ENCODE peak calls at places on chromosomes 5 and 9, in six cellular contexts. V, W, O, P, H and R are unnamed samples.

GRCh38 chr5:175683921-175684320 is 26.1 kb downstream of the HRH2 start:
- DNase-seq in V (no peak), W (no peak), O (no peak), P (no peak), H (no peak), R (no peak)

GRCh38 chr5:69048233-69048632 is 45.6 kb upstream of the SLC30A5 start:
- DNase-seq in V (no peak), W (no peak), O (no peak), P (no peak), H (no peak), R (no peak)

GRCh38 chr5:127944125-127944524 is 139.4 kb upstream of the SLC12A2 start:
- DNase-seq in V (no peak), W (no peak), O (no peak), P (no peak), H (no peak), R (no peak)

GRCh38 chr5:82351754-82352145 is 73.6 kb upstream of the RPS23 start:
- DNase-seq in V (peak), W (no peak), O (peak), P (no peak), H (no peak), R (no peak)

GRCh38 chr9:133148351-133149129 is 15.2 kb downstream of the GBGT1 start:
- DNase-seq in V (peak), W (peak), O (no peak), P (peak), H (peak), R (peak)

GRCh38 chr5:144206136-144206535 is 35.5 kb downstream of the KCTD16 start:
- DNase-seq in V (peak), W (no peak), O (no peak), P (no peak), H (no peak), R (no peak)

GRCh38 chr9:77743381-77743780 is 95.3 kb upstream of the GNA14 start:
- DNase-seq in V (peak), W (no peak), O (no peak), P (no peak), H (no peak), R (no peak)

GRCh38 chr9:20505574-20505973 is 116.7 kb downstream of the MLLT3 start:
- DNase-seq in V (no peak), W (no peak), O (no peak), P (no peak), H (no peak), R (no peak)

GRCh38 chr5:151031554-151031953 is 11.2 kb downstream of the GPX3 start:
- DNase-seq in V (no peak), W (no peak), O (no peak), P (no peak), H (no peak), R (no peak)

GRCh38 chr5:138884554-138884953 is 9.4 kb upstream of the LRRTM2 start:
- DNase-seq in V (no peak), W (no peak), O (no peak), P (no peak), H (no peak), R (no peak)

GRCh38 chr9:130008577-130008976 is 34.4 kb downstream of the FNBP1 start:
- DNase-seq in V (no peak), W (no peak), O (no peak), P (no peak), H (no peak), R (no peak)

GRCh38 chr9:136592666-136593065 is 46.8 kb upstream of the NOTCH1 start:
- DNase-seq in V (no peak), W (no peak), O (no peak), P (no peak), H (no peak), R (no peak)

GRCh38 chr5:75324791-75325190 is 12.2 kb upstream of the HMGCR start:
- DNase-seq in V (no peak), W (no peak), O (no peak), P (no peak), H (no peak), R (no peak)

GRCh38 chr5:154868702-154869101 is 10.3 kb downstream of the CNOT8 start:
- DNase-seq in V (no peak), W (peak), O (no peak), P (no peak), H (no peak), R (no peak)

GRCh38 chr5:178312900-178313299 is 80.3 kb upstream of the PHYKPL start:
- DNase-seq in V (no peak), W (no peak), O (no peak), P (no peak), H (peak), R (no peak)

GRCh38 chr5:39395521-39395920 is 29.3 kb downstream of the DAB2 start:
- DNase-seq in V (no peak), W (no peak), O (no peak), P (no peak), H (no peak), R (no peak)

GRCh38 chr9:131575121-131575640 is 29.9 kb downstream of the PRRT1B start:
- DNase-seq in V (no peak), W (peak), O (no peak), P (no peak), H (no peak), R (peak)

GRCh38 chr9:93920401-93920800 is 34.8 kb downstream of the BARX1 start:
- DNase-seq in V (no peak), W (no peak), O (no peak), P (no peak), H (no peak), R (no peak)

GRCh38 chr5:96079075-96079474 is 117.4 kb upstream of the ELL2 start:
- DNase-seq in V (peak), W (no peak), O (no peak), P (no peak), H (no peak), R (no peak)

GRCh38 chr5:167143726-167144125 is 1147.7 kb upstream of the WWC1 start:
- DNase-seq in V (no peak), W (no peak), O (no peak), P (no peak), H (no peak), R (no peak)

GRCh38 chr5:61001647-61002046 is 56.6 kb downstream of the NDUFAF2 start:
- DNase-seq in V (no peak), W (no peak), O (no peak), P (no peak), H (no peak), R (no peak)

GRCh38 chr5:26737763-26738162 is 300.6 kb downstream of the CDH9 start:
- DNase-seq in V (no peak), W (no peak), O (no peak), P (no peak), H (no peak), R (no peak)

GRCh38 chr9:125991886-125992529 is 244.8 kb downstream of the PBX3 start:
- DNase-seq in V (no peak), W (no peak), O (no peak), P (no peak), H (no peak), R (no peak)

GRCh38 chr9:123061216-123061615 is 27.7 kb downstream of the GPR21 start:
- DNase-seq in V (no peak), W (no peak), O (no peak), P (no peak), H (no peak), R (no peak)

DNA sequence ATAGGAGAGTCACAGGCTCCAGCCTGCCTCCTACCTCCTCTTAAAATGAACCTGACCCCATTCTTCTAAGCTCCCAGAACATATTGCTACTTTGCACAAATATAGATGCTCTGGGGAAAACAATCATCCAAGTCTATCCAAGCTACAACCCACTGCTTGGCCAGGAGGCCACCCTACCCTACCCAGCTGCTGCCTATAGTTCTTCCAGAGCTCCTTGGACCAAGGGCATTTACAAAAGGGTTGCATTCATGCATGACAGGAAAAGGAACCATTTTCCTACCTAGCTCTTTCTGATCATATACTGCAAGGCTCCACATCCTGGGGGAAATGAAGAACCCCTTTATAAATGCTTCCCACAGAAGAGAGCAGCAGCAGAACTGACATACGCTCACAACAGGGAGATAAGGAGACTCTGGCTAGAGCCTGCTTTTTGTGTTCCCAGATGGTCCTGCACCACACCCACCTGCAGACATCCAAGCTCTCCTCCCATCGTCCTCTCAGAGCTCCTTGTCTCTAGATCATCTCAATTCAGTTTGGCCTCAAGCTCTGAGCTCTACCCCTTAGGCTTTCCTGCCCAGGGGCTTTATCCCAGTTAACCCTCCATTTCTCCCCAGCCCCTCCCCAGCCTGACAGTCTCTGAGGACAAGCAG is 185.5 kb downstream of the SPOCK1 start:
- DNase-seq in V (no peak), W (no peak), O (no peak), P (no peak), H (no peak), R (no peak)
- H3K4me3 ChIP-seq in V (no peak), W (no peak), O (no peak), P (no peak), H (no peak), R (no peak)

GRCh38 chr5:10838038-10838437 is 77.0 kb upstream of the DAP start:
- DNase-seq in V (no peak), W (no peak), O (no peak), P (no peak), H (peak), R (no peak)
- H3K4me3 ChIP-seq in V (no peak), W (no peak), O (no peak), P (no peak), H (no peak), R (no peak)

DNA sequence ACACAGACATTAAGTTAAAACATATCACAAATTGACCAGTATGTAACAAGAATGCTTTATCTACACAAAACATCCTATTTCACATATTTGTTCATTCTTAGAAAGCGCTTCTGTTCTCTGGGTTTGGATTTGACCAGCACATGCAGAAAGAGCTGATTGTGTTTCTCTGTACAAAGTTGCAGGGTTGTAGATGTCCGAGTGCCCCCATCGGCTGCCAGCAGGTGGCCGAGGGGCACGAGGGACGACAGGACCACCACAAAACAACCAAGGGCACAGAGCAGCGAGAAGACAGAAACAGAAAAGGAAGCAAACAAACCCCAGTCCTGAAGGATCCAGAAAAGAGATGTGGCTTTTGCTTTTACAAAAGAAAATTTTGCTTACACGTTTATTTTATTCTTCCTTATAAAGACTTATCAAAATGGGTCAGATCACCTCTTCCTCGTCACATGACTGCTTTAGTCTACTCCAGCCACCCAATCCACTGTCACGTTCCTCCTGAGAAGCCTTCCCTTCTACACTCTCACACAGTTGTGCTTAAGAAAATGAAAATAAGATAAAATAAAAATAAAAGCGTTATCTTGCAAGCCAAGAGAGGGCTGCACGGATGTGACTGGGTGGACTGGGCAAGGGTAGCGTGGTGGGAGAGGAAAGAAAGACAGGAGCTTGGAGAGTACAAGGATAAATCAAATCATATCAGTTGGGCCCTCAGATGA is 9.5 kb downstream of the OTP start:
- DNase-seq in V (no peak), W (no peak), O (no peak), P (no peak), H (no peak), R (no peak)
- H3K4me3 ChIP-seq in V (no peak), W (no peak), O (no peak), P (no peak), H (no peak), R (no peak)

DNA sequence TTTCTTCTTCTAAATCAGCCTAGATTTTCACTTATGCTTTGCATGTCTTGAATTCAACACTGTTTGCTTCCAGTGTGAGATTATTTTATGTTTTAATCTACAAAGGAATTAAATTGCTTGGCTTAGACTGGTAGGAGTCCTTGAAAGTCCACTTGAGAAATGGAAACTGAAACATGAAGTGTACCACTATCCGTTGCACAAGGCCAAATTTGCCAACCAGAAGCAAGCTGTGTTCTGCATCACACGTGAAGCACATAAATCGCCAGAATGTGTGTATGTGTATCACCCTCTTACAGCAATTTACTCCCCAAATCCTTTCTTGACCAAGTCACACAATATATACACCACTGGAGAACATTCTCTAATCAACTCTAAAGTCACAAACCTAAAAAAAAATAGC is 10.3 kb downstream of the SEMA6A start:
- DNase-seq in V (no peak), W (no peak), O (no peak), P (no peak), H (peak), R (no peak)
- H3K4me3 ChIP-seq in V (no peak), W (no peak), O (no peak), P (no peak), H (no peak), R (no peak)

DNA sequence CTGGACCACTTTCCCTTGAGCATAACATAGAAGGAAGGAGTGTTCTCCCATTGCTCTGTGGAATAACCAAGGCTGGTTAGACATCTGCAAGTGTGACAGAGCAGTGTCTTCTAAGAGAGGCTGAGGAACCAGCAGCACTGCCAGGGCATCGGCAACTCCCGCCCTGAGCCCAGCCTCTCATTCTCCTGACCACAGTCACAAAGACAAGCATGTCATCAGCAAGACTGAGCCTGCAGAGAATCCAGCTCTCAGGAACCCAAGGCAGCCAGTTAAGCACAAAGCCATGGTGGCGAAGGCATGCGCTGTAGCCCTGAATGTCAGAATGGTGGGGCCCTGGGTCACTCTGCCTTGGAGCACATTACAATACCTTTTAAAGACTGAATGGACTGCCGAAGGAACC is 253.9 kb downstream of the AGTPBP1 start:
- DNase-seq in V (no peak), W (no peak), O (no peak), P (no peak), H (no peak), R (no peak)
- H3K4me3 ChIP-seq in V (no peak), W (no peak), O (no peak), P (no peak), H (no peak), R (no peak)

GRCh38 chr5:107669543-107670027 is 1.2 kb downstream of the EFNA5 start:
- DNase-seq in V (peak), W (peak), O (no peak), P (peak), H (peak), R (no peak)

GRCh38 chr5:107666051-107666655 is 4.6 kb downstream of the EFNA5 start:
- DNase-seq in V (no peak), W (no peak), O (no peak), P (no peak), H (no peak), R (no peak)

GRCh38 chr5:107668933-107669542 is 1.7 kb downstream of the EFNA5 start:
- DNase-seq in V (peak), W (peak), O (no peak), P (no peak), H (no peak), R (no peak)

GRCh38 chr5:107670028-107670926 is 460 bp downstream of the EFNA5 start:
- DNase-seq in V (peak), W (peak), O (no peak), P (peak), H (peak), R (no peak)

DNA sequence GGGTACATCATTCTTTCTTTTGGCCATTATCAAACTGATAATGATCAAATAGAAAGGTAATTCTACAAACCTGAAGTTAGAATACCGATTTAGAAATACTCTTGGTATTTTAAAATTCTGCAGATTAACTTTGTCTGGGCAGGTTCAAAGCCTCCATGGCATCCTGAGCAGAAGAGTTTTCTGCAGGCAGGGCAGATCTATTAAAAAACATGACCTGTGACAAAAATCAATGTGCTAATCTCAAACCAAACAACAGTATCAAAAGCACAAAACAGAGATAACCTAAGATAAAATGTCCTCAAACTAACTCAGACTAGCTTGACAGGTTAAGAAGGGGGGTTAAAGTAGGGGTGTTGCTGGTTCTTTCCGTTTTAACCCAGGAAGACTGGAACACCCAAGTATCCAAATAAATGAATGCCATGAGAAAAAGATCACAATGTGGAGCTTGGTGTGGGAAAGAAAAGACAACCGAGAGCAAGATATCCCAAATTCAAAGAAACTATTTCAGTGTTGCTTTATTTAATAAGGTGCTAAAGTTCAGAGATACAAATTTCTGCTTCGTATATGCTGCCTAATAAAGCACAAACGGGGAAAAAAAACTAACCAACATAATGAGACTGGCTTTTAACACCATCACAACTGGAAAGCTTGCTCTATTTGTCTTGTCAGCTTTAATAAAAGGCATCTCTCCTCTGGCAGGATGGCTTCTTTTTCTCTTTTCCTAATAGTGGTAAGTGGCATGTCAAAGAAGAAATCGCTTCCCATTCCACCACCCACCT is 2.4 kb downstream of the EFNA5 start:
- DNase-seq in V (no peak), W (no peak), O (no peak), P (no peak), H (no peak), R (no peak)
- H3K4me3 ChIP-seq in V (peak), W (peak), O (peak), P (no peak), H (no peak), R (no peak)

GRCh38 chr9:24071736-24072135 is 245.7 kb upstream of the ELAVL2 start:
- DNase-seq in V (no peak), W (no peak), O (no peak), P (no peak), H (no peak), R (no peak)
- H3K4me3 ChIP-seq in V (no peak), W (no peak), O (no peak), P (no peak), H (no peak), R (no peak)

DNA sequence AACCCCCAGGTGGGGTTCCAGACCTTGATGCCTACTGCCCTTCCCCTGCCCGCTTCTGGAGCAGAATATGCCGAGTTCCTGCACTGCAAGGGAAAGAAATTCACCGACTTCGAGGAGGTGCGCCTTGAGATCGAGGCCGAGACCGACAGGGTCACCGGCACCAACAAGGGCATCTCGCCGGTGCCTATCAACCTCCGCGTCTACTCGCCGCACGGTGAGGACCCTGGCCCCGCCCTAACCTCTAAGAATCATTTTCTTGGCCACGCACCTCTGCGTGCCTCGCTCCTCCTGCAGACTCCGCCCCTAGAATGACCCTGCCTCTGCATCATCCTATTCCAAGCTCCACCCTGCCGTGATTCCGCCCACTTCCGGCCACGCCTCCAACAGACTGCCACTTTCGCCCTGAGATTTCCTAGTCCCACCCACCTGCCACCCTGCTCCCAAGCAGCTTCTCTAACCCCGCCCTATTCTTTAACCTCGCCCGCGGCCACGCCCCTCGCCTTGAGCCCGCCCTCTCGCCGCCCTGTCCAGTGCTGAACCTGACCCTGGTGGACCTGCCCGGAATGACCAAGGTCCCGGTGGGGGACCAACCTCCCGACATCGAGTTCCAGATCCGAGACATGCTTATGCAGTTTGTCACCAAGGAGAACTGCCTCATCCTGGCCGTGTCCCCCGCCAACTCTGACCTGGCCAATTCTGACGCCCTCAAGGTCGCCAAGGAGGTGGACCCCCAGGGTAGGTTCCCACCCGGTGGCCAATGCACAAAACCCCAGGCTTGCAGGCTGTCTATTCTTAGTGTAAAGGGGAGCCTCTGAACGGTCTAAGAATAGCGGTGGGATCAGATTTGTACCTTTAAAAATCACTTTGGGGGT is 15.6 kb downstream of the DNM1 start:
- DNase-seq in V (peak), W (peak), O (peak), P (peak), H (peak), R (peak)
- H3K4me3 ChIP-seq in V (no peak), W (peak), O (no peak), P (no peak), H (no peak), R (no peak)